ENCODE peak calls at places on chromosomes 13 and 19, in six cellular contexts. One of them, this sample, is unnamed.

GRCh38 chr13:34899888-34900287 is 42.2 kb upstream of the NBEA start:
- DNase-seq in HCT116: no peak
- DNase-seq in cardiac fibroblast: no peak
- DNase-seq in tibial nerve: no peak
- DNase-seq in body of pancreas: no peak
- DNase-seq in psoas muscle: no peak
- DNase-seq in this sample: no peak

GRCh38 chr19:42199440-42200115 is 17.9 kb downstream of the DEDD2 start:
- DNase-seq in HCT116: no peak
- DNase-seq in cardiac fibroblast: no peak
- DNase-seq in tibial nerve: no peak
- DNase-seq in body of pancreas: peak
- DNase-seq in psoas muscle: peak
- DNase-seq in this sample: no peak

GRCh38 chr13:113171250-113172125 is 13.0 kb downstream of the PROZ start:
- DNase-seq in HCT116: no peak
- DNase-seq in cardiac fibroblast: no peak
- DNase-seq in tibial nerve: no peak
- DNase-seq in body of pancreas: no peak
- DNase-seq in psoas muscle: no peak
- DNase-seq in this sample: no peak

GRCh38 chr19:14116918-14117578 is 514 bp downstream of the PRKACA start:
- DNase-seq in HCT116: no peak
- DNase-seq in cardiac fibroblast: no peak
- DNase-seq in tibial nerve: no peak
- DNase-seq in body of pancreas: peak
- DNase-seq in psoas muscle: peak
- DNase-seq in this sample: no peak

GRCh38 chr19:8569066-8569761 is 8.0 kb downstream of the MYO1F start:
- DNase-seq in HCT116: peak
- DNase-seq in cardiac fibroblast: peak
- DNase-seq in tibial nerve: no peak
- DNase-seq in body of pancreas: peak
- DNase-seq in psoas muscle: no peak
- DNase-seq in this sample: peak

GRCh38 chr13:52371736-52372247 is 34.2 kb downstream of the THSD1 start:
- DNase-seq in HCT116: peak
- DNase-seq in cardiac fibroblast: peak
- DNase-seq in tibial nerve: no peak
- DNase-seq in body of pancreas: no peak
- DNase-seq in psoas muscle: no peak
- DNase-seq in this sample: no peak

GRCh38 chr13:36131931-36132297 is 732 bp upstream of the DCLK1 start:
- DNase-seq in HCT116: no peak
- DNase-seq in cardiac fibroblast: peak
- DNase-seq in tibial nerve: peak
- DNase-seq in body of pancreas: peak
- DNase-seq in psoas muscle: peak
- DNase-seq in this sample: peak

GRCh38 chr13:77919351-77920294 is 992 bp upstream of the EDNRB start:
- DNase-seq in HCT116: no peak
- DNase-seq in cardiac fibroblast: peak
- DNase-seq in tibial nerve: peak
- DNase-seq in body of pancreas: peak
- DNase-seq in psoas muscle: peak
- DNase-seq in this sample: no peak

GRCh38 chr13:114225610-114226009 is 9.1 kb upstream of the CDC16 start:
- DNase-seq in HCT116: no peak
- DNase-seq in cardiac fibroblast: no peak
- DNase-seq in tibial nerve: no peak
- DNase-seq in body of pancreas: no peak
- DNase-seq in psoas muscle: no peak
- DNase-seq in this sample: peak

DNA sequence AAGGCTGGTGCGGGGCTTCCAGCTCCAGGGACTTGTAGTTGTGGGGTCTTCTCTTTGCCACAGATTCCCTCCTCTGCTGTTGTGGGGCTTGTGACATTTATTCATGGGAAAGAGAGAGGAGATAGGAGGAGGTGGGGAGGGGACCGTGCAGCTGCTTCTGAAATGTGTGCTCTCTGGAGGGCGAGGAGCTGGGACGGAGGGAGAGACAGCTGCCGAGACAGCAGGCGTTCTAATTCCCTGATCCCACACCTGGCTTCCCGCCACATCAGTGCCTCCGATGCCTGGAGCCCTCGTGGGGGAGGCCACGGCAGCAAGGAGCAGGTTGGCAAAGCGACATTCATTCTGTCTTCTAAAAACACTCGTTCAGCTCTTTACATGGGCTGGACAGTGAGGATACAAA is 164.4 kb downstream of the USP12 start:
- DNase-seq in HCT116: no peak
- DNase-seq in cardiac fibroblast: no peak
- DNase-seq in tibial nerve: no peak
- DNase-seq in body of pancreas: no peak
- DNase-seq in psoas muscle: no peak
- DNase-seq in this sample: no peak
- H3K4me3 ChIP-seq in HCT116: peak
- H3K4me3 ChIP-seq in cardiac fibroblast: no peak
- H3K4me3 ChIP-seq in tibial nerve: no peak
- H3K4me3 ChIP-seq in body of pancreas: no peak
- H3K4me3 ChIP-seq in psoas muscle: peak
- H3K4me3 ChIP-seq in this sample: peak

DNA sequence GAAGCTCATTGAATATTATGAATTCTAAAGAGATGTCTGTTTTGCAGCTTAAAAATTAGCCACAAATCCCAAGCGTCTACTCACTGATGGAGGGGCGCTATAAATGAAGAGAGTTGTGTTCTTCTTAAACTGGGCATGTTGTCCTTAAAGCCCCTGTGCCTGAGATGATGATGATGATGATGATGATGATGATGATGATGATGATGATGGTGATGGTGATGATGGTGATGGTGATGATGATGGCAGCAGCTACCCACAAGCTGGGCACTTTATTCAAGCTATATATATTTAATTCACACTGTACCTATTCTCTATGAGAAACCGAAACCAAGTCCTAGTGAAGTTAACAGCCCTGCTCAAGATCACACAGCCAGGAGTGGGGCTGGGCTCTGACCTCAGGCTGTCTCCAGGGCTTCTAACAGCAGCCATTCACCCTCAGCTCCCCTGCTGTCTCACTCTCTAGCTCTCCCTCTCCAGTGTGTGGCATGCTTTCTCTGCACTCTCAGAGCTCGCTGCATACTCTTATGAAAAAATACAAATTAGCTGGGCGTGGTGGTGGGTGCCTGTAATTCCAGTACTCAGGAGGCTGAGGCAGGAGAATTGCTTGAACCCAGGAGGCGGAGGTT is 169.0 kb downstream of the SHISA2 start:
- DNase-seq in HCT116: no peak
- DNase-seq in cardiac fibroblast: no peak
- DNase-seq in tibial nerve: no peak
- DNase-seq in body of pancreas: no peak
- DNase-seq in psoas muscle: no peak
- DNase-seq in this sample: no peak
- TF ChIP-seq CTCF in HCT116: no peak
- TF ChIP-seq CTCF in cardiac fibroblast: no peak
- TF ChIP-seq CTCF in tibial nerve: no peak
- TF ChIP-seq CTCF in body of pancreas: no peak
- TF ChIP-seq CTCF in psoas muscle: no peak
- TF ChIP-seq CTCF in this sample: no peak

DNA sequence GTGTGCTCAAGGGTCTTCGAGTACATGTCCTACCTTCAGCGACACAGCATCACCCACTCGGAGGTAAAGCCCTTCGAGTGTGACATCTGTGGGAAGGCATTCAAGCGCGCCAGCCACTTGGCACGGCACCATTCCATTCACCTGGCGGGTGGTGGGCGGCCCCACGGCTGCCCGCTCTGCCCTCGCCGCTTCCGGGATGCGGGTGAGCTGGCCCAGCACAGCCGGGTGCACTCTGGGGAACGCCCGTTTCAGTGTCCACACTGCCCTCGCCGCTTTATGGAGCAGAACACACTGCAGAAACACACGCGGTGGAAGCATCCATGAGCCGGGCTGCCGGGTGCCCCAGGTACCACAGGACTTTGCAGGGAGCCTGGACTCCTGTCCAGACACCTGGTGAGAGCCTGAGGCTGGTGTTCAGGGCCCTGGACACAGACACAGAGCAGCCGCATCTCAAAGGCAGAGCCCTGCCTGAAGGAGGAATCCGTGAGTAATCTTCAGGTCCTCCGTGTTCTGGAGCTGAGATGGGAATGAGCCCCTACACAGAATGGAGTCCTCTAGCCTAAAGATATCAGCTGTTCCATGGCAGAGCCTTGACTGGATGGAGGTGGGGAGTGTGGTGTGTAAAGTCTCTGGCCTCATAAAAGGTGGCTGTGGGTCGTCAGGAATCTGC is 1.5 kb downstream of the ZNF581 start:
- DNase-seq in HCT116: no peak
- DNase-seq in cardiac fibroblast: no peak
- DNase-seq in tibial nerve: no peak
- DNase-seq in body of pancreas: no peak
- DNase-seq in psoas muscle: no peak
- DNase-seq in this sample: no peak
- H3K4me3 ChIP-seq in HCT116: peak
- H3K4me3 ChIP-seq in cardiac fibroblast: peak
- H3K4me3 ChIP-seq in tibial nerve: no peak
- H3K4me3 ChIP-seq in body of pancreas: no peak
- H3K4me3 ChIP-seq in psoas muscle: peak
- H3K4me3 ChIP-seq in this sample: peak

GRCh38 chr13:24183741-24184182 is 23.2 kb downstream of the SPATA13 start:
- DNase-seq in HCT116: no peak
- DNase-seq in cardiac fibroblast: no peak
- DNase-seq in tibial nerve: no peak
- DNase-seq in body of pancreas: peak
- DNase-seq in psoas muscle: no peak
- DNase-seq in this sample: no peak
- TF ChIP-seq CTCF in HCT116: no peak
- TF ChIP-seq CTCF in cardiac fibroblast: no peak
- TF ChIP-seq CTCF in tibial nerve: no peak
- TF ChIP-seq CTCF in body of pancreas: no peak
- TF ChIP-seq CTCF in psoas muscle: no peak
- TF ChIP-seq CTCF in this sample: no peak

DNA sequence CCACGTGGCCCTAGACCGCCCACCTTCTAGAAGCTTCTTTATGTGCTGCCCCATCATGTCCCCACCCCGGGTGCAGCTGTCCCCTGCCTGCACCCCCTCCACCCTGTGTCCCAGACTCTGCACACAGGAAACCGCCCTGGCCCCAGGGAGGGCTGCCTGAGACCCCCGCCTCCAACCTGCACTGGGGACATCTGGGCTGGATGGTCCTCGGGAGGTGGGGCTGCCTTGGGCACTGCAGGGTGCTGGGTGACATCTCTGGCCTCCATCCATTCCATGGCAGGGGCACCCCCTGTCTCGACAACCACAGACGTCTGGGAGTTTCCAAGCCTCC is 17.8 kb upstream of the ZBTB7A start:
- DNase-seq in HCT116: no peak
- DNase-seq in cardiac fibroblast: no peak
- DNase-seq in tibial nerve: no peak
- DNase-seq in body of pancreas: no peak
- DNase-seq in psoas muscle: no peak
- DNase-seq in this sample: no peak
- H3K4me3 ChIP-seq in HCT116: no peak
- H3K4me3 ChIP-seq in cardiac fibroblast: no peak
- H3K4me3 ChIP-seq in tibial nerve: no peak
- H3K4me3 ChIP-seq in body of pancreas: no peak
- H3K4me3 ChIP-seq in psoas muscle: peak
- H3K4me3 ChIP-seq in this sample: no peak

GRCh38 chr13:39976481-39976880 is 321.0 kb downstream of the COG6 start:
- DNase-seq in HCT116: no peak
- DNase-seq in cardiac fibroblast: no peak
- DNase-seq in tibial nerve: no peak
- DNase-seq in body of pancreas: no peak
- DNase-seq in psoas muscle: no peak
- DNase-seq in this sample: no peak
- TF ChIP-seq CTCF in HCT116: no peak
- TF ChIP-seq CTCF in cardiac fibroblast: no peak
- TF ChIP-seq CTCF in tibial nerve: no peak
- TF ChIP-seq CTCF in body of pancreas: no peak
- TF ChIP-seq CTCF in psoas muscle: no peak
- TF ChIP-seq CTCF in this sample: no peak

DNA sequence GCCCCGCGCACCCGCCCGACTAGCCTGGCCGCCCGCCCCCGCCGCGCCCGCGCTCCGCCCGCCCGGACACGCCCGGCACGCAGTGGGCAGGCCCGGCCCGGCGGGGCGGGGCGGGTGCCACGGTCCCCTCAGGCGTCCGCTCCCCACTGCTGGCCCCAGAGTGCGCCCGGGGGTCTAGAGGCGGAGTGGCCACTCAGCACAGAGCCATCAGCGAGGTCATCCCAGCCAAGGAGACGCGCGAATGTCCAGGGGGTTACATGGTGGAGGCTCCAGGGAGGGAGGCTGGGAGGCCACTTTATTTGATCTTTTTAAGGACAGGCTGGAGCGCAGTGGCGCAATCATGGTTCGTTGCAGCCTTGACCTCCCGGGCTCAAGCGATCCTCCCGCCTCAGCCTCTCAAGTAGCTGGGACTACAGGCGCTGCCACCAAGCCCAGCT is 236 bp upstream of the TINCR start:
- DNase-seq in HCT116: no peak
- DNase-seq in cardiac fibroblast: no peak
- DNase-seq in tibial nerve: no peak
- DNase-seq in body of pancreas: no peak
- DNase-seq in psoas muscle: no peak
- DNase-seq in this sample: no peak
- H3K4me3 ChIP-seq in HCT116: peak
- H3K4me3 ChIP-seq in cardiac fibroblast: no peak
- H3K4me3 ChIP-seq in tibial nerve: no peak
- H3K4me3 ChIP-seq in body of pancreas: no peak
- H3K4me3 ChIP-seq in psoas muscle: no peak
- H3K4me3 ChIP-seq in this sample: no peak

GRCh38 chr19:2579678-2580280 is 103.9 kb downstream of the GADD45B start:
- DNase-seq in HCT116: no peak
- DNase-seq in cardiac fibroblast: no peak
- DNase-seq in tibial nerve: no peak
- DNase-seq in body of pancreas: no peak
- DNase-seq in psoas muscle: peak
- DNase-seq in this sample: no peak
- TF ChIP-seq CTCF in HCT116: no peak
- TF ChIP-seq CTCF in cardiac fibroblast: no peak
- TF ChIP-seq CTCF in tibial nerve: no peak
- TF ChIP-seq CTCF in body of pancreas: no peak
- TF ChIP-seq CTCF in psoas muscle: no peak
- TF ChIP-seq CTCF in this sample: no peak

GRCh38 chr13:73061478-73062275 is 2.9 kb downstream of the KLF5 start:
- DNase-seq in HCT116: no peak
- DNase-seq in cardiac fibroblast: no peak
- DNase-seq in tibial nerve: no peak
- DNase-seq in body of pancreas: no peak
- DNase-seq in psoas muscle: no peak
- DNase-seq in this sample: no peak

GRCh38 chr13:73060251-73061160 is 1.7 kb downstream of the KLF5 start:
- DNase-seq in HCT116: no peak
- DNase-seq in cardiac fibroblast: peak
- DNase-seq in tibial nerve: no peak
- DNase-seq in body of pancreas: peak
- DNase-seq in psoas muscle: peak
- DNase-seq in this sample: peak

GRCh38 chr13:73063166-73063565 is 4.4 kb downstream of the KLF5 start:
- DNase-seq in HCT116: no peak
- DNase-seq in cardiac fibroblast: no peak
- DNase-seq in tibial nerve: no peak
- DNase-seq in body of pancreas: no peak
- DNase-seq in psoas muscle: no peak
- DNase-seq in this sample: no peak

GRCh38 chr13:73064991-73065390 is 6.2 kb downstream of the KLF5 start:
- DNase-seq in HCT116: no peak
- DNase-seq in cardiac fibroblast: peak
- DNase-seq in tibial nerve: no peak
- DNase-seq in body of pancreas: no peak
- DNase-seq in psoas muscle: no peak
- DNase-seq in this sample: no peak

GRCh38 chr13:73062368-73062767 is 3.6 kb downstream of the KLF5 start:
- DNase-seq in HCT116: no peak
- DNase-seq in cardiac fibroblast: no peak
- DNase-seq in tibial nerve: no peak
- DNase-seq in body of pancreas: no peak
- DNase-seq in psoas muscle: no peak
- DNase-seq in this sample: no peak
- H3K4me3 ChIP-seq in HCT116: no peak
- H3K4me3 ChIP-seq in cardiac fibroblast: no peak
- H3K4me3 ChIP-seq in tibial nerve: peak
- H3K4me3 ChIP-seq in body of pancreas: no peak
- H3K4me3 ChIP-seq in psoas muscle: no peak
- H3K4me3 ChIP-seq in this sample: no peak